ENCODE peak calls at places on chromosomes 2 and 18, in seven cellular contexts. One of them, this sample, is unnamed.

GRCh38 chr2:223995569-223995968 is 38.3 kb downstream of the MRPL44 start:
- DNase-seq in sigmoid colon: no peak
- DNase-seq in K562: peak; percentile 6
- DNase-seq in endothelial cell of umbilical vein: no peak
- DNase-seq in transverse colon: no peak
- DNase-seq in HCT116: peak; percentile 56
- DNase-seq in stomach: no peak
- DNase-seq in this sample: no peak

GRCh38 chr18:23283933-23284430 is 148.7 kb downstream of the CABLES1 start:
- DNase-seq in sigmoid colon: no peak
- DNase-seq in K562: no peak
- DNase-seq in endothelial cell of umbilical vein: peak; percentile 52
- DNase-seq in transverse colon: no peak
- DNase-seq in HCT116: peak; percentile 65
- DNase-seq in stomach: no peak
- DNase-seq in this sample: no peak

GRCh38 chr18:58867281-58867961 is 2.7 kb downstream of the ZNF532 start:
- DNase-seq in sigmoid colon: peak; percentile 62
- DNase-seq in K562: no peak
- DNase-seq in endothelial cell of umbilical vein: no peak
- DNase-seq in transverse colon: no peak
- DNase-seq in HCT116: no peak
- DNase-seq in stomach: no peak
- DNase-seq in this sample: peak; percentile 78

GRCh38 chr2:69933839-69934613 is 19.1 kb downstream of the MXD1 start:
- DNase-seq in sigmoid colon: no peak
- DNase-seq in K562: peak; percentile 75
- DNase-seq in endothelial cell of umbilical vein: peak; percentile 87
- DNase-seq in transverse colon: no peak
- DNase-seq in HCT116: no peak
- DNase-seq in stomach: no peak
- DNase-seq in this sample: no peak

GRCh38 chr18:24368749-24369148 is 28.9 kb downstream of the OSBPL1A start:
- DNase-seq in sigmoid colon: no peak
- DNase-seq in K562: no peak
- DNase-seq in endothelial cell of umbilical vein: peak; percentile 63
- DNase-seq in transverse colon: no peak
- DNase-seq in HCT116: no peak
- DNase-seq in stomach: no peak
- DNase-seq in this sample: no peak

GRCh38 chr2:82198809-82199492 is 1894.4 kb upstream of the LRRTM1 start:
- DNase-seq in sigmoid colon: no peak
- DNase-seq in K562: no peak
- DNase-seq in endothelial cell of umbilical vein: no peak
- DNase-seq in transverse colon: no peak
- DNase-seq in HCT116: no peak
- DNase-seq in stomach: no peak
- DNase-seq in this sample: no peak

GRCh38 chr2:237550057-237550415 is 16.3 kb upstream of the PRLH start:
- DNase-seq in sigmoid colon: no peak
- DNase-seq in K562: no peak
- DNase-seq in endothelial cell of umbilical vein: no peak
- DNase-seq in transverse colon: no peak
- DNase-seq in HCT116: no peak
- DNase-seq in stomach: no peak
- DNase-seq in this sample: no peak

GRCh38 chr18:30352551-30353168 is 689.9 kb downstream of the DSC3 start:
- DNase-seq in sigmoid colon: no peak
- DNase-seq in K562: no peak
- DNase-seq in endothelial cell of umbilical vein: no peak
- DNase-seq in transverse colon: no peak
- DNase-seq in HCT116: no peak
- DNase-seq in stomach: no peak
- DNase-seq in this sample: no peak

GRCh38 chr18:3511980-3512379 is 62.0 kb downstream of the TGIF1 start:
- DNase-seq in sigmoid colon: no peak
- DNase-seq in K562: peak; percentile 64
- DNase-seq in endothelial cell of umbilical vein: peak; percentile 44
- DNase-seq in transverse colon: no peak
- DNase-seq in HCT116: no peak
- DNase-seq in stomach: no peak
- DNase-seq in this sample: no peak

GRCh38 chr2:157872791-157873190 is 3.3 kb downstream of the ACVR1 start:
- DNase-seq in sigmoid colon: no peak
- DNase-seq in K562: no peak
- DNase-seq in endothelial cell of umbilical vein: no peak
- DNase-seq in transverse colon: no peak
- DNase-seq in HCT116: no peak
- DNase-seq in stomach: no peak
- DNase-seq in this sample: no peak

GRCh38 chr18:27861539-27861938 is 315.4 kb downstream of the CDH2 start:
- DNase-seq in sigmoid colon: no peak
- DNase-seq in K562: no peak
- DNase-seq in endothelial cell of umbilical vein: no peak
- DNase-seq in transverse colon: no peak
- DNase-seq in HCT116: no peak
- DNase-seq in stomach: no peak
- DNase-seq in this sample: no peak

GRCh38 chr18:69885841-69886531 is 61.7 kb downstream of the CD226 start:
- DNase-seq in sigmoid colon: no peak
- DNase-seq in K562: no peak
- DNase-seq in endothelial cell of umbilical vein: no peak
- DNase-seq in transverse colon: no peak
- DNase-seq in HCT116: no peak
- DNase-seq in stomach: no peak
- DNase-seq in this sample: no peak

GRCh38 chr2:2095360-2096093 is 235.5 kb downstream of the MYT1L start:
- DNase-seq in sigmoid colon: no peak
- DNase-seq in K562: no peak
- DNase-seq in endothelial cell of umbilical vein: no peak
- DNase-seq in transverse colon: no peak
- DNase-seq in HCT116: no peak
- DNase-seq in stomach: no peak
- DNase-seq in this sample: no peak

GRCh38 chr2:8676191-8676914 is 5.5 kb upstream of the ID2 start:
- DNase-seq in sigmoid colon: peak; percentile 96
- DNase-seq in K562: no peak
- DNase-seq in endothelial cell of umbilical vein: peak; percentile 39
- DNase-seq in transverse colon: peak; percentile 79
- DNase-seq in HCT116: no peak
- DNase-seq in stomach: peak; percentile 78
- DNase-seq in this sample: peak; percentile 86

GRCh38 chr2:124024491-124025348 is at the start of gene CNTNAP5:
- DNase-seq in sigmoid colon: no peak
- DNase-seq in K562: peak; percentile 21
- DNase-seq in endothelial cell of umbilical vein: no peak
- DNase-seq in transverse colon: peak; percentile 8
- DNase-seq in HCT116: no peak
- DNase-seq in stomach: peak; percentile 46
- DNase-seq in this sample: peak; percentile 57

GRCh38 chr2:235669269-235669831 is 175.5 kb downstream of the AGAP1 start:
- DNase-seq in sigmoid colon: peak; percentile 84
- DNase-seq in K562: no peak
- DNase-seq in endothelial cell of umbilical vein: peak; percentile 35
- DNase-seq in transverse colon: peak; percentile 77
- DNase-seq in HCT116: peak; percentile 77
- DNase-seq in stomach: peak; percentile 72
- DNase-seq in this sample: no peak

GRCh38 chr2:169526451-169526850 is 16.9 kb downstream of the KLHL41 start:
- DNase-seq in sigmoid colon: no peak
- DNase-seq in K562: no peak
- DNase-seq in endothelial cell of umbilical vein: no peak
- DNase-seq in transverse colon: no peak
- DNase-seq in HCT116: no peak
- DNase-seq in stomach: no peak
- DNase-seq in this sample: no peak

GRCh38 chr2:128626758-128627515 is 308.3 kb upstream of the HS6ST1 start:
- DNase-seq in sigmoid colon: peak; percentile 33
- DNase-seq in K562: no peak
- DNase-seq in endothelial cell of umbilical vein: no peak
- DNase-seq in transverse colon: no peak
- DNase-seq in HCT116: no peak
- DNase-seq in stomach: no peak
- DNase-seq in this sample: no peak

GRCh38 chr2:238203104-238203972 is at the start of gene ILKAP:
- DNase-seq in sigmoid colon: peak; percentile 95
- DNase-seq in K562: peak; percentile 86
- DNase-seq in endothelial cell of umbilical vein: peak; percentile 74
- DNase-seq in transverse colon: peak; percentile 91
- DNase-seq in HCT116: peak; percentile 22
- DNase-seq in stomach: peak; percentile 93
- DNase-seq in this sample: peak; percentile 83

GRCh38 chr2:118687698-118688097 is 159.8 kb downstream of the EN1 start:
- DNase-seq in sigmoid colon: no peak
- DNase-seq in K562: no peak
- DNase-seq in endothelial cell of umbilical vein: no peak
- DNase-seq in transverse colon: no peak
- DNase-seq in HCT116: no peak
- DNase-seq in stomach: no peak
- DNase-seq in this sample: no peak

GRCh38 chr2:190379249-190379964 is 28.7 kb upstream of the MFSD6 start:
- DNase-seq in sigmoid colon: no peak
- DNase-seq in K562: peak; percentile 53
- DNase-seq in endothelial cell of umbilical vein: no peak
- DNase-seq in transverse colon: no peak
- DNase-seq in HCT116: no peak
- DNase-seq in stomach: peak; percentile 28
- DNase-seq in this sample: no peak

GRCh38 chr2:154394600-154394999 is 303.9 kb upstream of the KCNJ3 start:
- DNase-seq in sigmoid colon: no peak
- DNase-seq in K562: no peak
- DNase-seq in endothelial cell of umbilical vein: no peak
- DNase-seq in transverse colon: no peak
- DNase-seq in HCT116: no peak
- DNase-seq in stomach: no peak
- DNase-seq in this sample: no peak

GRCh38 chr18:36511791-36512352 is 214.4 kb downstream of the FHOD3 start:
- DNase-seq in sigmoid colon: no peak
- DNase-seq in K562: no peak
- DNase-seq in endothelial cell of umbilical vein: no peak
- DNase-seq in transverse colon: no peak
- DNase-seq in HCT116: no peak
- DNase-seq in stomach: no peak
- DNase-seq in this sample: no peak

GRCh38 chr2:36445191-36445590 is 89.6 kb downstream of the CRIM1 start:
- DNase-seq in sigmoid colon: no peak
- DNase-seq in K562: no peak
- DNase-seq in endothelial cell of umbilical vein: no peak
- DNase-seq in transverse colon: no peak
- DNase-seq in HCT116: no peak
- DNase-seq in stomach: no peak
- DNase-seq in this sample: no peak

GRCh38 chr2:63631501-63631900 is 42.7 kb downstream of the MDH1 start:
- DNase-seq in sigmoid colon: no peak
- DNase-seq in K562: no peak
- DNase-seq in endothelial cell of umbilical vein: no peak
- DNase-seq in transverse colon: no peak
- DNase-seq in HCT116: no peak
- DNase-seq in stomach: no peak
- DNase-seq in this sample: no peak

GRCh38 chr2:133138693-133139092 is 429.6 kb downstream of the NCKAP5 start:
- DNase-seq in sigmoid colon: no peak
- DNase-seq in K562: no peak
- DNase-seq in endothelial cell of umbilical vein: no peak
- DNase-seq in transverse colon: no peak
- DNase-seq in HCT116: no peak
- DNase-seq in stomach: no peak
- DNase-seq in this sample: no peak

GRCh38 chr2:189580267-189580661 is 322 bp downstream of the SLC40A1 start:
- DNase-seq in sigmoid colon: peak; percentile 63
- DNase-seq in K562: peak; percentile 80
- DNase-seq in endothelial cell of umbilical vein: no peak
- DNase-seq in transverse colon: peak; percentile 37
- DNase-seq in HCT116: no peak
- DNase-seq in stomach: peak; percentile 29
- DNase-seq in this sample: no peak

DNA sequence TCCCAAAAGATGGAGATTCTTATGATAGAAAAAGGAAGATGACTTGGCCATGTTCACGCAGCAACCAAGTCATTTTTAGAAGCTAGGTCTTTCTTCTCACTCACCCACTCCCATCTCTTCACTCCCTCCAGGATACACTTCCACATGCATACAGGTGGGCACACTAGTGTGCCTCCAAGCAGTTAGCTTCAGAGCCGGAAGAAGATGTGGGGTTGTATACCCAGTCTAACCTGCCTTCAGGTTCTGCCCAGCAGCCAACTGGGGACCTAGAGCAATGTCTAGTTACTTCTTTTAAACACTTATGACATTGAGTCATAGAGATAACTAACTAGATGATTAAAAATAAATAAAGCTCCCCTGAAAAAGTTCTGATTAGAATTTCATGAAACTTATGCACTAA is 21.8 kb upstream of the TANK start:
- DNase-seq in sigmoid colon: no peak
- DNase-seq in K562: no peak
- DNase-seq in endothelial cell of umbilical vein: peak; percentile 30
- DNase-seq in transverse colon: no peak
- DNase-seq in HCT116: no peak
- DNase-seq in stomach: no peak
- DNase-seq in this sample: no peak
- H3K4me1 ChIP-seq in sigmoid colon: peaks cover 64% of the 10 kb centered on the region
- H3K4me1 ChIP-seq in K562: no peaks in the 10 kb centered on the region
- H3K4me1 ChIP-seq in endothelial cell of umbilical vein: peaks cover 44% of the 10 kb centered on the region
- H3K4me1 ChIP-seq in transverse colon: peaks cover 25% of the 10 kb centered on the region
- H3K4me1 ChIP-seq in HCT116: peaks cover 61% of the 10 kb centered on the region
- H3K4me1 ChIP-seq in stomach: peaks cover 12% of the 10 kb centered on the region
- H3K4me1 ChIP-seq in this sample: peaks cover 7% of the 10 kb centered on the region

GRCh38 chr2:162318280-162319222 is at the start of gene IFIH1:
- DNase-seq in sigmoid colon: peak; percentile 94
- DNase-seq in K562: peak; percentile 71
- DNase-seq in endothelial cell of umbilical vein: peak; percentile 88
- DNase-seq in transverse colon: peak; percentile 91
- DNase-seq in HCT116: peak; percentile 66
- DNase-seq in stomach: peak; percentile 88
- DNase-seq in this sample: peak; percentile 81
- TF ChIP-seq POLR2AphosphoS5 in sigmoid colon: peak; percentile 70
- TF ChIP-seq POLR2AphosphoS5 in K562: no peak
- TF ChIP-seq POLR2AphosphoS5 in endothelial cell of umbilical vein: no peak
- TF ChIP-seq POLR2AphosphoS5 in transverse colon: peak; percentile 65
- TF ChIP-seq POLR2AphosphoS5 in HCT116: peak; percentile 40
- TF ChIP-seq POLR2AphosphoS5 in stomach: peak; percentile 63
- TF ChIP-seq POLR2AphosphoS5 in this sample: peak; percentile 78

GRCh38 chr2:16653083-16653375 is 12.6 kb downstream of the CYRIA start:
- DNase-seq in sigmoid colon: peak; percentile 79
- DNase-seq in K562: no peak
- DNase-seq in endothelial cell of umbilical vein: no peak
- DNase-seq in transverse colon: no peak
- DNase-seq in HCT116: no peak
- DNase-seq in stomach: no peak
- DNase-seq in this sample: no peak
- H3K4me1 ChIP-seq in sigmoid colon: peaks cover 84% of the 10 kb centered on the region
- H3K4me1 ChIP-seq in K562: peaks cover 33% of the 10 kb centered on the region
- H3K4me1 ChIP-seq in endothelial cell of umbilical vein: peaks cover 42% of the 10 kb centered on the region
- H3K4me1 ChIP-seq in transverse colon: peaks cover 22% of the 10 kb centered on the region
- H3K4me1 ChIP-seq in HCT116: peaks cover 3% of the 10 kb centered on the region
- H3K4me1 ChIP-seq in stomach: peaks cover 50% of the 10 kb centered on the region
- H3K4me1 ChIP-seq in this sample: peaks cover 23% of the 10 kb centered on the region

DNA sequence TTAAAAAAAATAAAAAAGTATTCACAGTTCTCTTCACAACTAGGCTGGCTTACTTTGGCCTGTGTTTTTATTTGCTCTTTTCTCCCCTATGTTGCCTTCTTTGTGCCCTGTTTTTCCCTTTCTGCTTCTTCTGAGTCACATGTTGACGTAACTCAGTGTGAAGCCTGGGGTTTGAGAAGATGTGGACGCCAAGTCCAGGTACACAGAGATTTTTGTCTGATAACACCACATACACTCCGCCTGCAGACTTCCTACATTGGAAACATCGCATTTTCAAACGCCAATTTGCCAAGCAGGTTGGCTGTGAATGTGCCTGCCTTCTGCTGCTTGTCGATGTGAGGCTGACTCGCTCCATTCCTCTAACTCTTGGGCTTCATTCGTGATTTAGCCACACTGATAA is 62.5 kb upstream of the FN1 start:
- DNase-seq in sigmoid colon: no peak
- DNase-seq in K562: peak; percentile 9
- DNase-seq in endothelial cell of umbilical vein: no peak
- DNase-seq in transverse colon: no peak
- DNase-seq in HCT116: no peak
- DNase-seq in stomach: peak; percentile 39
- DNase-seq in this sample: no peak
- TF ChIP-seq POLR2AphosphoS5 in sigmoid colon: no peak
- TF ChIP-seq POLR2AphosphoS5 in K562: no peak
- TF ChIP-seq POLR2AphosphoS5 in endothelial cell of umbilical vein: no peak
- TF ChIP-seq POLR2AphosphoS5 in transverse colon: no peak
- TF ChIP-seq POLR2AphosphoS5 in HCT116: no peak
- TF ChIP-seq POLR2AphosphoS5 in stomach: peak; percentile 28
- TF ChIP-seq POLR2AphosphoS5 in this sample: no peak

This sample was measured in breast epithelium.